ENCODE peak calls at places on chromosomes 5 and 9, in eight cellular contexts. One of them, this sample, is unnamed.

GRCh38 chr5:68423154-68423811 is 207.7 kb downstream of the PIK3R1 start:
- DNase-seq in mesendoderm: no peak
- DNase-seq in neural progenitor cell: no peak
- DNase-seq in germinal center: no peak
- DNase-seq in mammary epithelial cell: no peak
- DNase-seq in colonic mucosa: peak
- DNase-seq in aorta: no peak
- DNase-seq in mesothelial cell of epicardium: no peak
- DNase-seq in this sample: no peak

GRCh38 chr9:33159058-33159759 is 7.9 kb downstream of the B4GALT1 start:
- DNase-seq in colonic mucosa: peak
- DNase-seq in mesothelial cell of epicardium: no peak
- DNase-seq in germinal center: no peak
- DNase-seq in mesendoderm: peak
- DNase-seq in mammary epithelial cell: peak
- DNase-seq in aorta: peak
- DNase-seq in neural progenitor cell: no peak
- DNase-seq in this sample: no peak

GRCh38 chr5:6686916-6687409 is 26.3 kb upstream of the TENT4A start:
- DNase-seq in colonic mucosa: no peak
- DNase-seq in mammary epithelial cell: peak
- DNase-seq in aorta: no peak
- DNase-seq in neural progenitor cell: peak
- DNase-seq in mesothelial cell of epicardium: peak
- DNase-seq in germinal center: no peak
- DNase-seq in mesendoderm: peak
- DNase-seq in this sample: peak

GRCh38 chr5:153999995-154000394 is 38.7 kb downstream of the FAM114A2 start:
- DNase-seq in aorta: no peak
- DNase-seq in mesendoderm: no peak
- DNase-seq in mammary epithelial cell: no peak
- DNase-seq in colonic mucosa: no peak
- DNase-seq in germinal center: no peak
- DNase-seq in neural progenitor cell: no peak
- DNase-seq in mesothelial cell of epicardium: no peak
- DNase-seq in this sample: no peak

GRCh38 chr9:113600477-113600851 is 136.9 kb downstream of the RGS3 start:
- DNase-seq in mammary epithelial cell: no peak
- DNase-seq in mesothelial cell of epicardium: no peak
- DNase-seq in aorta: no peak
- DNase-seq in mesendoderm: no peak
- DNase-seq in neural progenitor cell: no peak
- DNase-seq in germinal center: no peak
- DNase-seq in colonic mucosa: no peak
- DNase-seq in this sample: peak

GRCh38 chr5:61933787-61934626 is 372.0 kb upstream of the KIF2A start:
- DNase-seq in neural progenitor cell: peak
- DNase-seq in mammary epithelial cell: peak
- DNase-seq in colonic mucosa: peak
- DNase-seq in mesendoderm: peak
- DNase-seq in mesothelial cell of epicardium: peak
- DNase-seq in germinal center: no peak
- DNase-seq in aorta: peak
- DNase-seq in this sample: peak

GRCh38 chr5:92748072-92748676 is 832.8 kb downstream of the NR2F1-AS1 start:
- DNase-seq in mammary epithelial cell: no peak
- DNase-seq in neural progenitor cell: no peak
- DNase-seq in aorta: no peak
- DNase-seq in mesendoderm: no peak
- DNase-seq in mesothelial cell of epicardium: no peak
- DNase-seq in colonic mucosa: no peak
- DNase-seq in germinal center: no peak
- DNase-seq in this sample: no peak

GRCh38 chr5:168214886-168215285 is 76.6 kb upstream of the WWC1 start:
- DNase-seq in mesothelial cell of epicardium: no peak
- DNase-seq in aorta: no peak
- DNase-seq in mammary epithelial cell: no peak
- DNase-seq in germinal center: no peak
- DNase-seq in mesendoderm: no peak
- DNase-seq in colonic mucosa: no peak
- DNase-seq in neural progenitor cell: no peak
- DNase-seq in this sample: no peak

GRCh38 chr5:116448450-116448849 is 126.2 kb downstream of the SEMA6A start:
- DNase-seq in germinal center: no peak
- DNase-seq in mesothelial cell of epicardium: no peak
- DNase-seq in mammary epithelial cell: no peak
- DNase-seq in aorta: no peak
- DNase-seq in neural progenitor cell: no peak
- DNase-seq in mesendoderm: no peak
- DNase-seq in colonic mucosa: no peak
- DNase-seq in this sample: peak

GRCh38 chr9:89743576-89744254 is 138.9 kb downstream of the GADD45G start:
- DNase-seq in mesendoderm: peak
- DNase-seq in germinal center: no peak
- DNase-seq in aorta: no peak
- DNase-seq in mesothelial cell of epicardium: no peak
- DNase-seq in colonic mucosa: no peak
- DNase-seq in mammary epithelial cell: no peak
- DNase-seq in neural progenitor cell: peak
- DNase-seq in this sample: peak

GRCh38 chr9:19231126-19232035 is 888 bp downstream of the DENND4C start:
- DNase-seq in aorta: peak
- DNase-seq in colonic mucosa: peak
- DNase-seq in mesendoderm: peak
- DNase-seq in mammary epithelial cell: peak
- DNase-seq in germinal center: peak
- DNase-seq in neural progenitor cell: peak
- DNase-seq in mesothelial cell of epicardium: no peak
- DNase-seq in this sample: no peak

GRCh38 chr5:16854351-16854750 is 81.7 kb downstream of the MYO10 start:
- DNase-seq in colonic mucosa: no peak
- DNase-seq in germinal center: no peak
- DNase-seq in neural progenitor cell: no peak
- DNase-seq in mesendoderm: no peak
- DNase-seq in mammary epithelial cell: no peak
- DNase-seq in aorta: no peak
- DNase-seq in mesothelial cell of epicardium: no peak
- DNase-seq in this sample: no peak

GRCh38 chr5:125575561-125576504 is 829.4 kb upstream of the ZNF608 start:
- DNase-seq in mesothelial cell of epicardium: no peak
- DNase-seq in mesendoderm: peak
- DNase-seq in mammary epithelial cell: no peak
- DNase-seq in aorta: no peak
- DNase-seq in neural progenitor cell: peak
- DNase-seq in colonic mucosa: peak
- DNase-seq in germinal center: no peak
- DNase-seq in this sample: peak

GRCh38 chr9:24986331-24986730 is 440.6 kb upstream of the IZUMO3 start:
- DNase-seq in neural progenitor cell: peak
- DNase-seq in colonic mucosa: no peak
- DNase-seq in mammary epithelial cell: no peak
- DNase-seq in germinal center: no peak
- DNase-seq in aorta: no peak
- DNase-seq in mesendoderm: peak
- DNase-seq in mesothelial cell of epicardium: no peak
- DNase-seq in this sample: peak

GRCh38 chr5:150607105-150607504 is 33.4 kb upstream of the SYNPO start:
- DNase-seq in mammary epithelial cell: no peak
- DNase-seq in aorta: no peak
- DNase-seq in mesothelial cell of epicardium: no peak
- DNase-seq in neural progenitor cell: no peak
- DNase-seq in colonic mucosa: no peak
- DNase-seq in mesendoderm: no peak
- DNase-seq in germinal center: no peak
- DNase-seq in this sample: no peak

GRCh38 chr5:17396247-17396646 is 101.8 kb upstream of the TAF11L2 start:
- DNase-seq in colonic mucosa: no peak
- DNase-seq in aorta: no peak
- DNase-seq in mesendoderm: no peak
- DNase-seq in mammary epithelial cell: no peak
- DNase-seq in mesothelial cell of epicardium: no peak
- DNase-seq in germinal center: no peak
- DNase-seq in neural progenitor cell: no peak
- DNase-seq in this sample: no peak

GRCh38 chr5:142293486-142293885 is 31.3 kb downstream of the SPRY4 start:
- DNase-seq in mesendoderm: peak
- DNase-seq in mesothelial cell of epicardium: no peak
- DNase-seq in neural progenitor cell: no peak
- DNase-seq in aorta: no peak
- DNase-seq in colonic mucosa: no peak
- DNase-seq in mammary epithelial cell: peak
- DNase-seq in germinal center: no peak
- DNase-seq in this sample: peak

GRCh38 chr5:92207156-92207555 is 824.0 kb upstream of the ARRDC3 start:
- DNase-seq in mesendoderm: peak
- DNase-seq in aorta: no peak
- DNase-seq in neural progenitor cell: peak
- DNase-seq in germinal center: no peak
- DNase-seq in mesothelial cell of epicardium: no peak
- DNase-seq in colonic mucosa: no peak
- DNase-seq in mammary epithelial cell: no peak
- DNase-seq in this sample: peak

GRCh38 chr5:179343021-179343781 is 2.1 kb downstream of the ADAMTS2 start:
- DNase-seq in mesothelial cell of epicardium: no peak
- DNase-seq in mesendoderm: no peak
- DNase-seq in germinal center: no peak
- DNase-seq in colonic mucosa: no peak
- DNase-seq in mammary epithelial cell: no peak
- DNase-seq in aorta: no peak
- DNase-seq in neural progenitor cell: peak
- DNase-seq in this sample: no peak

GRCh38 chr9:71929223-71929622 is 17.8 kb downstream of the C9orf85 start:
- DNase-seq in mesothelial cell of epicardium: no peak
- DNase-seq in mammary epithelial cell: peak
- DNase-seq in mesendoderm: no peak
- DNase-seq in aorta: no peak
- DNase-seq in colonic mucosa: no peak
- DNase-seq in germinal center: no peak
- DNase-seq in neural progenitor cell: no peak
- DNase-seq in this sample: no peak

GRCh38 chr5:33641722-33642505 is 201.1 kb downstream of the TARS1 start:
- DNase-seq in aorta: no peak
- DNase-seq in mammary epithelial cell: peak
- DNase-seq in mesendoderm: peak
- DNase-seq in germinal center: no peak
- DNase-seq in neural progenitor cell: no peak
- DNase-seq in mesothelial cell of epicardium: no peak
- DNase-seq in colonic mucosa: no peak
- DNase-seq in this sample: no peak

GRCh38 chr9:21684831-21685362 is 117.5 kb upstream of the MTAP start:
- DNase-seq in mesothelial cell of epicardium: no peak
- DNase-seq in mesendoderm: peak
- DNase-seq in aorta: no peak
- DNase-seq in colonic mucosa: no peak
- DNase-seq in germinal center: no peak
- DNase-seq in neural progenitor cell: no peak
- DNase-seq in mammary epithelial cell: peak
- DNase-seq in this sample: no peak

GRCh38 chr5:169063269-169063919 is 237.5 kb downstream of the SLIT3 start:
- DNase-seq in neural progenitor cell: peak
- DNase-seq in colonic mucosa: no peak
- DNase-seq in mesendoderm: peak
- DNase-seq in mammary epithelial cell: no peak
- DNase-seq in aorta: no peak
- DNase-seq in mesothelial cell of epicardium: no peak
- DNase-seq in germinal center: no peak
- DNase-seq in this sample: peak

GRCh38 chr5:44665101-44665701 is 143.5 kb upstream of the MRPS30 start:
- DNase-seq in aorta: peak
- DNase-seq in colonic mucosa: no peak
- DNase-seq in mammary epithelial cell: peak
- DNase-seq in germinal center: no peak
- DNase-seq in mesendoderm: no peak
- DNase-seq in mesothelial cell of epicardium: no peak
- DNase-seq in neural progenitor cell: no peak
- DNase-seq in this sample: no peak

GRCh38 chr9:93598647-93599241 is 22.4 kb downstream of the PHF2 start:
- DNase-seq in mammary epithelial cell: no peak
- DNase-seq in colonic mucosa: peak
- DNase-seq in mesothelial cell of epicardium: peak
- DNase-seq in germinal center: no peak
- DNase-seq in mesendoderm: no peak
- DNase-seq in neural progenitor cell: no peak
- DNase-seq in aorta: peak
- DNase-seq in this sample: peak

GRCh38 chr5:143181173-143181572 is 222.3 kb downstream of the NR3C1 start:
- DNase-seq in aorta: no peak
- DNase-seq in mesothelial cell of epicardium: no peak
- DNase-seq in colonic mucosa: no peak
- DNase-seq in mammary epithelial cell: no peak
- DNase-seq in neural progenitor cell: no peak
- DNase-seq in germinal center: no peak
- DNase-seq in mesendoderm: no peak
- DNase-seq in this sample: no peak

GRCh38 chr5:59390074-59390659 is 503.4 kb downstream of the PDE4D start:
- DNase-seq in mesothelial cell of epicardium: no peak
- DNase-seq in aorta: no peak
- DNase-seq in mesendoderm: peak
- DNase-seq in neural progenitor cell: peak
- DNase-seq in germinal center: no peak
- DNase-seq in mammary epithelial cell: no peak
- DNase-seq in colonic mucosa: peak
- DNase-seq in this sample: no peak

GRCh38 chr5:72377920-72378635 is 57.9 kb downstream of the PTCD2 start:
- DNase-seq in colonic mucosa: no peak
- DNase-seq in mammary epithelial cell: no peak
- DNase-seq in mesothelial cell of epicardium: no peak
- DNase-seq in germinal center: no peak
- DNase-seq in neural progenitor cell: peak
- DNase-seq in mesendoderm: no peak
- DNase-seq in aorta: peak
- DNase-seq in this sample: no peak

GRCh38 chr5:142290574-142291299 is 34.1 kb downstream of the SPRY4 start:
- DNase-seq in mesendoderm: peak
- DNase-seq in colonic mucosa: peak
- DNase-seq in germinal center: no peak
- DNase-seq in mammary epithelial cell: peak
- DNase-seq in neural progenitor cell: peak
- DNase-seq in mesothelial cell of epicardium: no peak
- DNase-seq in aorta: no peak
- DNase-seq in this sample: peak

GRCh38 chr9:114193090-114193489 is 37.8 kb downstream of the COL27A1 start:
- DNase-seq in germinal center: no peak
- DNase-seq in mesendoderm: no peak
- DNase-seq in mammary epithelial cell: no peak
- DNase-seq in mesothelial cell of epicardium: no peak
- DNase-seq in aorta: no peak
- DNase-seq in colonic mucosa: no peak
- DNase-seq in neural progenitor cell: no peak
- DNase-seq in this sample: no peak